ENCODE peak calls at places on chromosomes 2 and 18, in nine cellular contexts. E is ascending aorta, I is heart right ventricle, L is PC-3, S is coronary artery, X is RWPE1, K is pancreas, Z is GM12865, C is cardiac muscle cell. O is an unnamed sample.

GRCh38 chr18:64929026-64929425 is 780.1 kb upstream of the LINC00305 start:
- DNase-seq in E (no peak), I (no peak), L (peak), S (no peak), X (peak), K (no peak), Z (no peak), C (no peak), O (no peak)

GRCh38 chr2:203453858-203454451 is 81.1 kb downstream of the RAPH1 start:
- DNase-seq in E (no peak), I (peak), L (peak), S (no peak), X (peak), K (no peak), Z (peak), C (peak), O (no peak)

GRCh38 chr2:239506101-239506808 is 105.4 kb upstream of the HDAC4 start:
- DNase-seq in E (no peak), I (no peak), L (no peak), S (no peak), X (no peak), K (no peak), Z (no peak), C (no peak), O (no peak)

GRCh38 chr2:178419123-178419522 is 31.9 kb downstream of the PRKRA start:
- DNase-seq in E (no peak), I (no peak), L (peak), S (no peak), X (peak), K (no peak), Z (peak), C (peak), O (no peak)

GRCh38 chr2:43083710-43084698 is 142.4 kb downstream of the ZFP36L2 start:
- DNase-seq in E (peak), I (peak), L (peak), S (no peak), X (peak), K (no peak), Z (no peak), C (peak), O (no peak)

GRCh38 chr2:71466301-71467179 is 13.2 kb downstream of the DYSF start:
- DNase-seq in E (peak), I (peak), L (peak), S (no peak), X (peak), K (peak), Z (no peak), C (peak), O (no peak)

GRCh38 chr2:119605096-119605495 is 60.8 kb downstream of the CFAP221 start:
- DNase-seq in E (no peak), I (no peak), L (no peak), S (no peak), X (no peak), K (no peak), Z (no peak), C (no peak), O (no peak)

GRCh38 chr2:24863636-24864035 is 56.4 kb downstream of the ADCY3 start:
- DNase-seq in E (no peak), I (no peak), L (no peak), S (no peak), X (no peak), K (no peak), Z (no peak), C (peak), O (no peak)

GRCh38 chr2:5474716-5475115 is 217.5 kb upstream of the SOX11 start:
- DNase-seq in E (no peak), I (no peak), L (no peak), S (no peak), X (no peak), K (no peak), Z (no peak), C (no peak), O (no peak)

GRCh38 chr2:61353909-61354308 is 117.0 kb downstream of the USP34 start:
- DNase-seq in E (no peak), I (no peak), L (no peak), S (no peak), X (no peak), K (no peak), Z (no peak), C (no peak), O (no peak)

GRCh38 chr2:181158453-181158852 is 178.0 kb downstream of the UBE2E3 start:
- DNase-seq in E (no peak), I (no peak), L (no peak), S (no peak), X (no peak), K (no peak), Z (no peak), C (no peak), O (no peak)

GRCh38 chr2:158724803-158725271 is 70.3 kb upstream of the DAPL1 start:
- DNase-seq in E (no peak), I (no peak), L (peak), S (no peak), X (peak), K (no peak), Z (no peak), C (no peak), O (no peak)

GRCh38 chr2:217331577-217332139 is 471.8 kb upstream of the TNP1 start:
- DNase-seq in E (no peak), I (peak), L (peak), S (no peak), X (peak), K (no peak), Z (no peak), C (peak), O (no peak)

GRCh38 chr2:62306751-62307468 is 111.0 kb downstream of the B3GNT2 start:
- DNase-seq in E (no peak), I (no peak), L (peak), S (no peak), X (peak), K (no peak), Z (peak), C (peak), O (no peak)

GRCh38 chr18:28560339-28560738 is 383.4 kb upstream of the CDH2 start:
- DNase-seq in E (no peak), I (no peak), L (no peak), S (no peak), X (no peak), K (no peak), Z (no peak), C (no peak), O (no peak)

GRCh38 chr18:75489493-75490190 is 62.1 kb upstream of the SMIM21 start:
- DNase-seq in E (no peak), I (no peak), L (peak), S (no peak), X (peak), K (no peak), Z (no peak), C (peak), O (no peak)

GRCh38 chr2:66576381-66577330 is 141.7 kb downstream of the MEIS1 start:
- DNase-seq in E (peak), I (no peak), L (peak), S (peak), X (peak), K (peak), Z (no peak), C (peak), O (no peak)

GRCh38 chr2:96325038-96325883 is at the start of gene ITPRIPL1:
- DNase-seq in E (peak), I (no peak), L (no peak), S (no peak), X (no peak), K (peak), Z (peak), C (no peak), O (no peak)

GRCh38 chr18:27114842-27115241 is 70.3 kb downstream of the CHST9 start:
- DNase-seq in E (no peak), I (no peak), L (no peak), S (no peak), X (no peak), K (no peak), Z (no peak), C (no peak), O (no peak)

GRCh38 chr2:167769020-167769419 is 478.4 kb downstream of the STK39 start:
- DNase-seq in E (no peak), I (no peak), L (no peak), S (no peak), X (no peak), K (no peak), Z (no peak), C (no peak), O (no peak)

GRCh38 chr18:68713131-68713530 is 1.8 kb downstream of the TMX3 start:
- DNase-seq in E (no peak), I (no peak), L (no peak), S (no peak), X (no peak), K (no peak), Z (peak), C (no peak), O (no peak)

GRCh38 chr2:146147448-146148012 is 1627.6 kb upstream of the ZEB2 start:
- DNase-seq in E (no peak), I (no peak), L (peak), S (no peak), X (no peak), K (no peak), Z (no peak), C (peak), O (no peak)

GRCh38 chr2:7497223-7497622 is 580.0 kb downstream of the RNF144A start:
- DNase-seq in E (no peak), I (no peak), L (no peak), S (no peak), X (no peak), K (no peak), Z (no peak), C (no peak), O (no peak)

GRCh38 chr2:158953926-158954763 is 14.3 kb upstream of the TANC1 start:
- DNase-seq in E (peak), I (peak), L (peak), S (peak), X (peak), K (peak), Z (peak), C (peak), O (peak)

GRCh38 chr2:107588960-107589542 is 237.6 kb upstream of the RGPD4 start:
- DNase-seq in E (no peak), I (no peak), L (no peak), S (no peak), X (no peak), K (no peak), Z (no peak), C (no peak), O (no peak)

GRCh38 chr2:88855620-88856408 is 164.3 kb downstream of the RPIA start:
- DNase-seq in E (no peak), I (no peak), L (no peak), S (no peak), X (no peak), K (no peak), Z (no peak), C (no peak), O (no peak)

GRCh38 chr2:172943992-172944793 is 131.5 kb upstream of the MAP3K20 start:
- DNase-seq in E (no peak), I (no peak), L (peak), S (no peak), X (no peak), K (no peak), Z (no peak), C (no peak), O (no peak)

GRCh38 chr2:206688992-206689391 is 29.2 kb downstream of the DYTN start:
- DNase-seq in E (no peak), I (no peak), L (no peak), S (no peak), X (no peak), K (no peak), Z (no peak), C (no peak), O (no peak)
- TF ChIP-seq CTCF in E (no peak), I (no peak), L (no peak), S (no peak), X (no peak), K (no peak), Z (no peak), C (no peak), O (no peak)

DNA sequence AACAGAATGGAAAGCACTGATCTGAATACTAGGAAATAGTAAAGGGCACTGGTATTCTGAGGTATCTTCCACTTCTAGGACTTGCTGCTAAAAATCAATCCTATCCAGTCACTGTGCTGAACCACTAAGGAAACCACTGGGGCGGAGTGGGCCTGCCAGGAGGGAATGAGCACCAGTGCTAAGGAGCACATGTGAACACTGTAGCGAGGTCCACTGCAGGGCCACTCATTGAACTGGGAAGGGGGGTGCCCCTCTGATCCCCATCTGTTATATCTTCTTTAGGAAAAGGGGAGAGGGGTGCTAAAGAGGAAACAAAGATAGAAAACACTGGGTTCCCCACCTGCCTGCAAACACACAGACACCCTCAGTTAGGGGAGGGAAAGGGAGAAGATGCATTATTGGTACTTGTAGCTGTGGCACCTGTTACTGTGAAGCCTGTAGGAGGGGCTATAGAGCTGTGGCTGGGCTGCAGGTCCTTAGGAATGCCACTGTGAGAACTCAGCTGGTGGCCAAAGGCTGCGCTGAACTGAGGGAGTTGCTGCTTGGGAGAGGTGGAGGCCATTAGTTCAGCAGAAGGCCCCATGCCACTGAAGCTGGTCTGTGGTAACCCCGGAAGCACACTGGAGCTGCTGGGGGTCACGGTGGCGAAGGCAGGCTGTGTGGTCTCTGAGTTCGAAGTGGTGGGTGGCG is 81.8 kb downstream of the INO80D start:
- DNase-seq in E (no peak), I (no peak), L (peak), S (no peak), X (no peak), K (no peak), Z (peak), C (peak), O (no peak)
- TF ChIP-seq CTCF in E (peak), I (peak), L (peak), S (no peak), X (no peak), K (no peak), Z (peak), C (peak), O (no peak)

GRCh38 chr2:142037744-142038143 is 93.1 kb downstream of the LRP1B start:
- DNase-seq in E (no peak), I (no peak), L (peak), S (no peak), X (no peak), K (no peak), Z (no peak), C (no peak), O (no peak)
- TF ChIP-seq CTCF in E (no peak), I (no peak), L (no peak), S (no peak), X (no peak), K (no peak), Z (no peak), C (no peak), O (no peak)

GRCh38 chr2:26246818-26247217 is 2.1 kb downstream of the HADHB start:
- DNase-seq in E (no peak), I (peak), L (peak), S (no peak), X (peak), K (no peak), Z (peak), C (peak), O (no peak)

GRCh38 chr2:26243643-26244478 is 571 bp downstream of the HADHA start:
- DNase-seq in E (peak), I (no peak), L (peak), S (no peak), X (peak), K (no peak), Z (peak), C (peak), O (no peak)

GRCh38 chr2:26245810-26246209 is 1.1 kb downstream of the HADHB start:
- DNase-seq in E (no peak), I (no peak), L (peak), S (no peak), X (no peak), K (no peak), Z (peak), C (peak), O (no peak)

GRCh38 chr2:26245231-26245732 is 543 bp downstream of the HADHB start:
- DNase-seq in E (peak), I (no peak), L (peak), S (peak), X (peak), K (peak), Z (peak), C (no peak), O (no peak)

DNA sequence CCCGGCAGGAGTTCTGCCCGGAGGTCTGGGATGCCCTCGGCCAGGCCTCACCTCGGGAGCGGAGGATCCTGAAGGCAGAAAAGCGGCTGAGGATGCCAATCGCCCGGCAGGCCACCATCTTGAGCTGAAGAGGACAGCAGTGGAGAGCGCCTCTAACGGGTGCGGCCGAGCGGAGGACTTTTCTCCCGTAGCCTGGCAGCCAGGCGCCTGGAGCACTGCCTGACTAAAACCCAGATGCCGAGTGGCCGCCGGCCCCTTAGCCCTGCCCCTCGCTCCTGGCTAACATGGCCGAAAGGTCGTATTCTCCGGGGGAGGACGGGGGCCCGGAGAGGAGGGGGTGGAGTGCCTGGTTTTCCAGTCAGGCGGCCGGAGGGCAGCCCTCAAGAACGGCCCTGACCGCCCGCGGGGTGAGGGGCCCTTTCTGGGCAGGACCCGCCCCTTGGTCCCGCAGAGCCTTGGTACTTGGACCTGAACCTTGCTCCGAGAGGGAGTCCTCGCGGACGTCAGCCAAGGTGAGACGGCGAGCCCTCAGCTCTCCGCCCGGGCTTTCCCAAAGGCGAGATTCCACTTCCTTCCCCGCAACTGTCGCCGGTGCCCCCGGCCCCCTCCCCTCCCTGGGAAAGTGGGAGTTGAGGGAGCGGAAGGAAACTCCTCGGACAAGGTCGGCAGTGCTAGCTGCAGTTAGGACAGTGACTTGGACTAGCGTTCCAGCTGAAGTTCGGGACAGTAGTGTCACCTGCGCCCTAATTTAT is at the start of the genes HADHA and HADHB:
- DNase-seq in E (peak), I (peak), L (peak), S (peak), X (peak), K (peak), Z (peak), C (peak), O (peak)
- TF ChIP-seq CTCF in E (peak), I (peak), L (peak), S (no peak), X (peak), K (no peak), Z (peak), C (peak), O (peak)

DNA sequence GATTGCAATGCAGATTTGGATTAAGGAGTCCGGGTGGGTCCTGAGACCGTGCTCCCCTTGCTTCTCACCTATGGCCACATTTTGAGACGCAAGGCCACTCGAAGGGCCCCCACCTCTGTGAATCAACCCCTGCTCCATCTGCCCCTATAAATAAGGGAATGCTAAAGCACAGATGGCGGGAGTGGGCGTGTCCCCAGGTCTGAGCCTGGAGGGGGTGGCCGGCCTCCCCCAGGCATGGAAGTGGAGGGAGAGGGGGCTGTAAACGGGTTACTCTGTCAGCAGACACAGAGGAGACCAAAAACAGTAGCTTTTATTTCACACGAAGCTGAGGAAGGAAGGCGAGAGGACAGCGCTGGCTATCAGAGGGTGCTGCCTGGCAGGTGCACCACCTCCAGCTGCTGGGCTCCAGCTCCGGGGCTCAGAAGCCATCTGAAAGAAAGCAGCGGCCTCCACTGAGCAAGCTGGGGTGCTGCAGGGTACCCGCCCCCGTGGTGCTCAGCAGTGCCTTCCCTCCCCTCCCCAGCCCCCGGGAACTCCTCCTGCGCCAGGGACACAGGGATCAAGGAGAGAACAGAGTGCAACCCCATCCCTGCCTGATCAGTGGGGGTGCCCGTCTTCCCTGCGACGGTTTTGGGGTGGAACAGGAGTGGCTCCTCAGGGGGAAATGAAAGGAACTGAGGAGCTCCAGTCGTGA is 56.7 kb upstream of the RAB6C start:
- DNase-seq in E (no peak), I (no peak), L (no peak), S (no peak), X (no peak), K (peak), Z (no peak), C (no peak), O (no peak)
- TF ChIP-seq CTCF in E (no peak), I (no peak), L (no peak), S (no peak), X (no peak), K (no peak), Z (no peak), C (no peak), O (no peak)

DNA sequence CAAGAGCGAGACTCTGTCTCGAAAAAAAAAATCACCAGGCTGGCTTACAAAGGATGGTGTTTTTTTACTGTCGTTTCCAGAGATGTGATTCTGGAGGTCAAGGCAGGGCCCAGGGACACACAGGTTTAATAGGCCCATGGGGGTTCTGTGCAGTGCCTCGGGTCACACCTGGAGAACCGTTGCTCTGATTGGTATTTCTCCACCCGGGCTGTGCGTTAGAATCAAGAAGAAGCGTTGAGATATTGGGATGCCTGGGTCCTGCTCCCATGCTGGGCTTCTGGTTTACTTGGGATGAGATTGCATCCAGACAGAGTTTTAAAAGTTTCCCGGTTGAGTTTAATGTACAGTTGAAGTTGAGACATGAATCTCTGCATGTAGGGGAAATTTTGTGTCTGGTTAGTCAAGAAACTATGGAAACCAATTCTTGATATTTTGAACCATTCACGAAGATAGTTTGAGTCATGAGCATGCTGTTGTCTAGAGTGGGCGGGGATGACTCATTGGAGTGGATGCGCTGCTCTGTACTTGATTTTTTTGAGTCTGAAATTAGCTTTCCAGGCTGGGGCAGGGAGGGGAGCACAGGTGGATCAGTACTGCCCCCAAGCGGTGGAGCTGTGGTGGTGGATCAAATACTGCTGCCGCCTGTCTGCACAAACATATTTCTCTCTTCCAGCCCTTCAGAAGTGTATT is 50.1 kb downstream of the GREB1 start:
- DNase-seq in E (peak), I (peak), L (peak), S (no peak), X (peak), K (peak), Z (peak), C (peak), O (peak)
- TF ChIP-seq CTCF in E (peak), I (peak), L (peak), S (no peak), X (peak), K (peak), Z (peak), C (peak), O (peak)

GRCh38 chr2:232464534-232464865 is 8.5 kb downstream of the ALPI start:
- DNase-seq in E (peak), I (no peak), L (no peak), S (peak), X (no peak), K (no peak), Z (no peak), C (no peak), O (no peak)
- TF ChIP-seq CTCF in E (no peak), I (no peak), L (no peak), S (no peak), X (no peak), K (no peak), Z (no peak), C (no peak), O (no peak)

GRCh38 chr2:105288133-105288532 is 41.4 kb downstream of the TGFBRAP1 start:
- DNase-seq in E (no peak), I (no peak), L (no peak), S (peak), X (no peak), K (no peak), Z (no peak), C (no peak), O (no peak)
- TF ChIP-seq CTCF in E (no peak), I (no peak), L (no peak), S (no peak), X (no peak), K (no peak), Z (no peak), C (no peak), O (no peak)